ENCODE peak calls at places on chromosomes 6 and 20, in five cellular contexts. U is sigmoid colon, C is testis, V is IMR-90, S is adrenal gland. L is an unnamed sample.

GRCh38 chr20:22630698-22631097 is 46.3 kb upstream of the FOXA2 start:
- DNase-seq in U (no peak), C (no peak), V (no peak), S (no peak), L (peak)

GRCh38 chr6:135163440-135163738 is 17.7 kb upstream of the MYB start:
- DNase-seq in U (no peak), C (no peak), V (no peak), S (no peak), L (no peak)

GRCh38 chr6:3227363-3228045 is at the start of gene TUBB2B:
- DNase-seq in U (peak), C (no peak), V (peak), S (no peak), L (peak)

GRCh38 chr20:20546402-20546801 is 166.0 kb downstream of the RALGAPA2 start:
- DNase-seq in U (no peak), C (no peak), V (no peak), S (no peak), L (no peak)

GRCh38 chr6:119163006-119163405 is 84.5 kb upstream of the FAM184A start:
- DNase-seq in U (no peak), C (no peak), V (no peak), S (no peak), L (no peak)

GRCh38 chr6:113530769-113531168 is 326.4 kb upstream of the MARCKS start:
- DNase-seq in U (no peak), C (no peak), V (peak), S (no peak), L (no peak)

GRCh38 chr20:31906001-31906400 is 35.6 kb downstream of the TTLL9 start:
- DNase-seq in U (peak), C (no peak), V (no peak), S (no peak), L (no peak)

GRCh38 chr6:142550310-142550709 is 248.5 kb downstream of the ADGRG6 start:
- DNase-seq in U (no peak), C (no peak), V (no peak), S (no peak), L (no peak)

GRCh38 chr6:109461733-109462526 is 6.4 kb upstream of the MICAL1 start:
- DNase-seq in U (no peak), C (no peak), V (no peak), S (peak), L (no peak)

GRCh38 chr6:28995093-28995650 is 9.9 kb downstream of the ZNF311 start:
- DNase-seq in U (no peak), C (no peak), V (peak), S (no peak), L (no peak)

GRCh38 chr6:112717856-112718255 is 370.7 kb downstream of the RFPL4B start:
- DNase-seq in U (no peak), C (no peak), V (no peak), S (no peak), L (no peak)

GRCh38 chr6:166862287-166862977 is 93.9 kb downstream of the RNASET2 start:
- DNase-seq in U (no peak), C (peak), V (no peak), S (peak), L (no peak)

GRCh38 chr6:42779521-42779920 is 2.3 kb upstream of the BICRAL start:
- DNase-seq in U (no peak), C (no peak), V (no peak), S (no peak), L (no peak)

GRCh38 chr6:108113557-108114519 is 39.3 kb upstream of the OSTM1 start:
- DNase-seq in U (no peak), C (peak), V (peak), S (peak), L (peak)

GRCh38 chr6:84392292-84392691 is 164.8 kb upstream of the CEP162 start:
- DNase-seq in U (no peak), C (no peak), V (no peak), S (no peak), L (no peak)

GRCh38 chr6:139640453-139640852 is 266.0 kb upstream of the CITED2 start:
- DNase-seq in U (no peak), C (no peak), V (no peak), S (no peak), L (no peak)

GRCh38 chr6:161091972-161092701 is 100.6 kb downstream of the MAP3K4 start:
- DNase-seq in U (no peak), C (no peak), V (peak), S (no peak), L (no peak)

GRCh38 chr6:35181313-35181932 is 32.3 kb upstream of the SCUBE3 start:
- DNase-seq in U (peak), C (peak), V (peak), S (peak), L (no peak)

GRCh38 chr20:18984238-18985200 is 170.9 kb downstream of the SCP2D1 start:
- DNase-seq in U (no peak), C (peak), V (no peak), S (no peak), L (peak)

GRCh38 chr6:111925296-111925695 is 52.0 kb upstream of the FYN start:
- DNase-seq in U (no peak), C (no peak), V (peak), S (no peak), L (no peak)

GRCh38 chr6:138912308-138912707 is 75.7 kb downstream of the REPS1 start:
- DNase-seq in U (no peak), C (no peak), V (no peak), S (no peak), L (no peak)

GRCh38 chr6:2579241-2579761 is 171.4 kb downstream of the MYLK4 start:
- DNase-seq in U (no peak), C (no peak), V (peak), S (no peak), L (no peak)

GRCh38 chr6:57198926-57199636 is 23.0 kb downstream of the RAB23 start:
- DNase-seq in U (no peak), C (no peak), V (peak), S (no peak), L (no peak)

GRCh38 chr6:81475646-81476045 is 276.8 kb downstream of the TENT5A start:
- DNase-seq in U (no peak), C (no peak), V (no peak), S (no peak), L (no peak)

GRCh38 chr20:46807998-46808397 is 86.6 kb upstream of the EYA2 start:
- DNase-seq in U (no peak), C (no peak), V (no peak), S (no peak), L (no peak)

GRCh38 chr20:9062066-9062465 is 6.8 kb upstream of the PLCB4 start:
- DNase-seq in U (no peak), C (no peak), V (no peak), S (no peak), L (no peak)

GRCh38 chr6:96991618-96992355 is 67.3 kb downstream of the KLHL32 start:
- DNase-seq in U (no peak), C (peak), V (no peak), S (no peak), L (no peak)

GRCh38 chr6:120774275-120774674 is 560.0 kb downstream of the TBC1D32 start:
- DNase-seq in U (no peak), C (no peak), V (no peak), S (no peak), L (no peak)
- H3K27ac ChIP-seq in U (no peak), C (no peak), V (no peak), S (no peak), L (no peak)

DNA sequence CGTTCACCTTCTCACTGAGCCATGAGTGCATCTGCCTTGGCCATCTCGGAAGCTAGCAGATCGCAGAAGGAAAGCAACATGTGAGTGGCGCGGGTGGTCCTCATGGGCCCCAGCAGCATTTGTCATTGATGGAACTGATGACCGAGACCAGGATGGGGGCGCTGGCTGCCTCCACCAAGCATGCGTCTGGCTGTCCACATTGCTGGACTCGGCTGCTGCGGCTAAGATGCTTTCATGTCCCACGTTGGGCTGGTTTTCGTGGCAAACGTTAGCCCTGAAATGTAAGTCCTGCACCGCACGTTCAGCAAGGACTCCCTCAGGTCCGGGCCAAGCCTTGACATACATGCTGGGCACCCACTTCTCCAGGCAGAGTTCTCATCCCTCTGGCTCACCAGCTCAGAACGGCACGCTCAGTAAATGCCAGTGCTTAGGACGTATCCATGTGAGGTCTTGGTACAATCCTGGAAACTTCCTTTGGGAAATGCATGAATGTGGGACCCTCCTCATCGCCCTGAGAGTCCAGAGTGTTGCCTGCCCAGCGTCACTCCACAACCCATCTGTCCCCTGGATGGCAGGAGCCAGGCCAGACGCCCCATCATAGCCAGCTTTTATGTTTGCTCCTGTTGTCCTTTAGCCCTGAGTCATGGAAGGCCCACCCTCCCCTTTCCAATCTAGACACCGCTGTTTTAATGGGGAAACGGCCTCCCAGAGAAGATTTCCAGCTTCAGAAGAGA is 8.4 kb downstream of the SLCO4A1 start:
- DNase-seq in U (no peak), C (no peak), V (no peak), S (no peak), L (no peak)
- TF ChIP-seq POLR2A in U (no peak), C (no peak), V (no peak), S (no peak), L (no peak)

DNA sequence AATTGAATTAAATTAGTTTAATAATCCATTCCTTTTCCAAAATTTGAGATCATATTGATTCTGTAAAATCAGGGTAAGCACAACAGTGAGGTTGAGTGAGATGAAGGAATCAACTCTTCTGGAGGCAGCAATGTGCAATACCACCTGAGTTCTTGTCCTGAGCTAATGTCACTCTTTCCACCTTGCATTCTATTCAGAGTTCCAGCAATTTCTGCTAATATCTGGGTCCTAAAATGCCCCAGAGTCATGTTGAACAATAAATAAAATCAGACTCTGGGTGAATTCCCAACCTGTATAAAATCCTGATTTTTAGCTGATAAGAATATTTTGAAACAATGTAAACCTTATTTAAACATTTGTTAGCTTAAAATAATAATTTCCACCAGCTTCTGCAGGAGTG is 590.8 kb upstream of the ADGRB3 start:
- DNase-seq in U (no peak), C (no peak), V (no peak), S (no peak), L (no peak)
- TF ChIP-seq CTCF in U (no peak), C (no peak), V (no peak), S (no peak), L (no peak)

GRCh38 chr6:46323966-46324622 is 153.3 kb upstream of the ENPP5 start:
- DNase-seq in U (no peak), C (no peak), V (no peak), S (no peak), L (no peak)
- H3K27ac ChIP-seq in U (no peak), C (no peak), V (no peak), S (no peak), L (no peak)

GRCh38 chr6:41073968-41074691 is 1.4 kb downstream of the NFYA start:
- DNase-seq in U (no peak), C (no peak), V (peak), S (no peak), L (no peak)

GRCh38 chr6:41072836-41073202 is at the start of gene NFYA:
- DNase-seq in U (no peak), C (no peak), V (peak), S (no peak), L (no peak)

GRCh38 chr6:41071923-41072835 is at the start of gene OARD1:
- DNase-seq in U (peak), C (peak), V (no peak), S (peak), L (peak)

GRCh38 chr6:41073203-41073967 is 611 bp downstream of the NFYA start:
- DNase-seq in U (peak), C (peak), V (peak), S (peak), L (peak)

GRCh38 chr6:41071501-41071922 is 644 bp downstream of the OARD1 start:
- DNase-seq in U (no peak), C (peak), V (peak), S (no peak), L (peak)
- TF ChIP-seq POLR2A in U (no peak), C (peak), V (peak), S (peak), L (no peak)

GRCh38 chr6:7140631-7141366 is 33.0 kb downstream of the RREB1 start:
- DNase-seq in U (peak), C (peak), V (peak), S (peak), L (peak)
- TF ChIP-seq CTCF in U (no peak), C (no peak), V (peak), S (no peak), L (no peak)

DNA sequence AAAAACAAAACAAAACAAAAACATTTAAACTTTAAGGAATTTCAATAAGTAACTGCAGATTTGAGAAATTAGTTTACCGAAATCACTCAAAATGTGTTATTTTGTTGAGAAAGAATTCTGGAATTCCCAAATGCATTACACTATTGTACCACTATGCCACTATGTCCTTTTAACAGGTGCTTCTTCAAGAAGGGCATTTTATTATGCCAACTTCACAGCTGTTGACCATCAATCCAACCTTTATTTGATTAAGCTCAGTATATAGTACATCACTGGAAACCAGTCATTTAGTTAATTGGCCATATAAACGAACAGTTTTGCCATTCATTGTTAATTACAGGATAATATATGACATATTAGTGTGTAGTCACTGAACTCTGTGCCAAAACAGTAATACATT is 221.7 kb downstream of the ARHGAP18 start:
- DNase-seq in U (no peak), C (no peak), V (no peak), S (no peak), L (no peak)
- H3K27ac ChIP-seq in U (no peak), C (no peak), V (no peak), S (no peak), L (no peak)

GRCh38 chr6:156697224-156697623 is 80.0 kb upstream of the ARID1B start:
- DNase-seq in U (no peak), C (no peak), V (no peak), S (no peak), L (no peak)

GRCh38 chr6:156700440-156701057 is 76.6 kb upstream of the ARID1B start:
- DNase-seq in U (no peak), C (no peak), V (no peak), S (no peak), L (no peak)

GRCh38 chr6:156699017-156699421 is 78.2 kb upstream of the ARID1B start:
- DNase-seq in U (no peak), C (no peak), V (peak), S (no peak), L (no peak)

GRCh38 chr6:156695747-156696146 is 81.4 kb upstream of the ARID1B start:
- DNase-seq in U (no peak), C (no peak), V (no peak), S (no peak), L (peak)

DNA sequence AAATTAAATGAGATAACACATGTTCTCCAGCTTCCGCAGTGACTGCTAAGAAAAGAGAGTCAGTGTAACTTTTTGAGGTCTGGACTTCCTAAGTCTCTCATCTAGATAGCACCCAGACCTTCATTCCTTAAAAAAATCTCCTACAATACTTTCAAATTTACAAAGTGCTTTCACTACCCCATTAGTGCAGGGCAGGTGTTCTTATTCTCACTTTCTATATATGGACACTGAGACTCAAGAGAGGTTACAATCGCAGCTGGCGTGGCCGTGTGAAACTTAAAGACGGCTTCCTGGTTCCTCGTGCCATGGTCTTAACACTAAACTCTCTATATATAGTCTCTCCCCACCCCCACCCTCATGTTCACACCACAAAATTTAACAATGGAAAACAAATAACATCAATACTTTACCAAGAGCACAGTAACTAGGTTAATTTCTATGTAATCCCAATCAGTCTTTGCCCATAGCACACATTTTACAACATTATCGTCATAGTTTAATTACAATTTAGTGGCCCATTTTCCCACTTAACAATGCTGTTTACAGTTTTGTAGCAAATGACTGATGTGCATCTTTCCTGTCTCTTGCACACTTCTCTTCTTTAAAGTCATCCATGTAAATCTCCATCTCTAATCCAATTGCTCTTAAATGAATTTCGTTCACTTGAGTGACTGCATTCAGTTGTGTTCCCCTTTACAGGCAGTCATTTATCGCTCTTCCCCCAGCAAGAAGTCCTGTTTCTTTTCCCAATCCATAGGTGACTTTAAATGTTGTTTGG is 78.8 kb upstream of the ARID1B start:
- DNase-seq in U (no peak), C (no peak), V (no peak), S (no peak), L (no peak)
- TF ChIP-seq POLR2A in U (no peak), C (no peak), V (no peak), S (no peak), L (no peak)

DNA sequence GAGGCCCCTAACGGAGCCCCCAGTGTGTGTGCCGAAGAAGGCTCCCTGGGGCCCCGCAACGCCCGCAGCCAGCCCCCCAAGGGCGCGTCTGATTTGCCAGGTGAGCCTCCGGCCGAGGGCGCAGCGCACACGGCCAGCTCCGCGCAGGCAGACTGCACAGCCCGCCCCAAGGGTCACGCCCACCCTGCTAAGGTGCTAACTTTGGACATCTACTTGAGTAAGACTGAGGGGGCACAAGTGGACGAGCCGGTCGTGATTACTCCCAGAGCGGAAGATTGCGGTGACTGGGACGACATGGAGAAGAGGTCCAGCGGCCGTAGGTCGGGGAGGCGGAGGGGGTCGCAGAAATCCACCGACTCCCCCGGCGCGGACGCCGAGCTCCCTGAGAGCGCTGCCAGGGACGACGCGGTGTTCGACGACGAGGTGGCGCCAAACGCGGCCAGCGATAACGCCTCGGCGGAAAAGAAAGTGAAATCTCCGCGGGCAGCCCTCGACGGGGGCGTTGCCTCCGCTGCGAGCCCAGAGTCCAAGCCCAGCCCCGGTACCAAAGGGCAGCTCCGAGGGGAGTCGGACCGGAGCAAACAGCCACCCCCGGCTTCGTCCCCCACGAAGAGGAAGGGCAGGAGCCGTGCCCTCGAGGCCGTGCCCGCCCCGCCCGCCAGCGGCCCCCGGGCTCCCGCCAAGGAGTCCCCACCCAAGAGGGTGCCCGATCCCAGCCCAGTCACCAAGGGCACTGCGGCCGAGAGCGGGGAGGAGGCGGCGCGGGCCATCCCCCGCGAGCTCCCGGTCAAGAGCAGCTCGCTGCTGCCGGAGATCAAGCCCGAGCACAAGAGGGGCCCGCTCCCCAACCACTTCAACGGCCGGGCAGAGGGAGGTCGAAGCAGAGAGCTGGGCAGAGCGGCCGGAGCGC is 117.0 kb downstream of the RTN4IP1 start:
- DNase-seq in U (peak), C (peak), V (no peak), S (peak), L (peak)
- TF ChIP-seq CTCF in U (no peak), C (no peak), V (peak), S (no peak), L (no peak)

DNA sequence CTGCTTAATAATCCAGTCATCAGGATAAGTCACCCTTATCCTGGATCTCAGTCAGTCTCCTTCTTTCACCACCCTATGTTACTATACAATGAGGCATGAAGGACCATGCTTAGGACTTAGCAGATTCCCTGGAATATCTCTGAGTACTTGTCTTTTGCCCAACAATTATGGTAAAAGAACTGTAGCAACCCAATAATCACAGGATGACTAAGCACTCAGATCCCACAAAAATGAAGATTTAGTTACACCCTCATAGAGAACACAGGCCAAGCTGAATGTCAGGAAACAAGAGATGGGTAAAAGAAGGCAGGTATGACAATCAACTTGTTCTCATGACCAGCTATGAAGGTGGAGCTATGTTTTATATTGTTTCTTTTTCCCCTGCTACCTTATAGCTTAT is 91.4 kb downstream of the EDN1 start:
- DNase-seq in U (no peak), C (no peak), V (peak), S (no peak), L (no peak)
- H3K27ac ChIP-seq in U (no peak), C (no peak), V (no peak), S (no peak), L (no peak)